ENCODE peak calls at places on chromosomes 2 and 18, in six cellular contexts. T is stimulated activated memory B cell treated with anti-CD40 and anti-IgM and Interleukin-4, amounts not matched to agents 10 μg/mL and 1 μg/mL and 100 μg/mL, for 72 hours; S is central memory CD8-positive, alpha-beta T cell; U is left lung; B is T-helper 17 cell; M is mucosa of descending colon. P is an unnamed sample.

GRCh38 chr2:120419073-120419472 is 73.1 kb downstream of the INHBB start:
- ATAC-seq in T (no peak), S (no peak), U (no peak), B (no peak), M (no peak), P (no peak)

GRCh38 chr2:42944744-42945415 is 152.5 kb upstream of the HAAO start:
- ATAC-seq in T (no peak), S (no peak), U (no peak), B (no peak), M (no peak), P (no peak)

GRCh38 chr2:223952280-223952968 is 4.8 kb upstream of the MRPL44 start:
- ATAC-seq in T (peak), S (no peak), U (no peak), B (no peak), M (peak), P (no peak)

GRCh38 chr2:231713738-231714638 is 5.7 kb downstream of the PTMA start:
- ATAC-seq in T (peak), S (peak), U (peak), B (peak), M (peak), P (peak)

GRCh38 chr2:229392214-229392613 is 121.1 kb upstream of the PID1 start:
- ATAC-seq in T (no peak), S (no peak), U (peak), B (no peak), M (no peak), P (no peak)

GRCh38 chr2:208179028-208179609 is 10.7 kb downstream of the C2orf80 start:
- ATAC-seq in T (no peak), S (no peak), U (peak), B (no peak), M (peak), P (peak)

GRCh38 chr2:134667541-134667940 is 51.3 kb downstream of the TMEM163 start:
- ATAC-seq in T (no peak), S (no peak), U (peak), B (no peak), M (no peak), P (no peak)

GRCh38 chr2:28528206-28528605 is 32.3 kb downstream of the PLB1 start:
- ATAC-seq in T (no peak), S (no peak), U (no peak), B (no peak), M (no peak), P (no peak)

GRCh38 chr18:68456985-68457384 is 257.9 kb downstream of the TMX3 start:
- ATAC-seq in T (no peak), S (no peak), U (peak), B (no peak), M (no peak), P (no peak)

GRCh38 chr2:24047703-24048033 is 477 bp upstream of the WDCP start:
- ATAC-seq in T (no peak), S (no peak), U (peak), B (no peak), M (no peak), P (no peak)

GRCh38 chr2:24717263-24717951 is 75.8 kb downstream of the PTRHD1 start:
- ATAC-seq in T (no peak), S (no peak), U (no peak), B (no peak), M (no peak), P (no peak)

GRCh38 chr2:27093430-27094352 is 7.1 kb downstream of the KHK start:
- ATAC-seq in T (no peak), S (no peak), U (no peak), B (no peak), M (peak), P (no peak)

GRCh38 chr2:72153026-72153791 is 5.5 kb upstream of the CYP26B1 start:
- ATAC-seq in T (no peak), S (no peak), U (no peak), B (no peak), M (no peak), P (no peak)

GRCh38 chr2:58571181-58571852 is 330.2 kb upstream of the FANCL start:
- ATAC-seq in T (peak), S (no peak), U (peak), B (no peak), M (peak), P (peak)

P was measured in esophagus mucosa.